ENCODE peak calls at places on chromosomes 4 and X, in four cellular contexts. H is fibroblast of lung, C is GM12878, O is endothelial cell of umbilical vein. Y is an unnamed sample. For H3K79me2, the result is how much of the 10 kb centered on the place peaks cover.

GRCh38 chr4:132437117-132437516 is 712.0 kb upstream of the PCDH10 start:
- DNase-seq in H (no peak), C (no peak), O (no peak), Y (no peak)

GRCh38 chr4:125101706-125102105 is 213.0 kb upstream of the FAT4 start:
- DNase-seq in H (no peak), C (no peak), O (no peak), Y (no peak)

GRCh38 chrX:104112326-104112951 is at the start of gene ZCCHC18:
- DNase-seq in H (peak), C (no peak), O (peak), Y (no peak)

GRCh38 chr4:55321707-55322264 is 24.3 kb upstream of the SRD5A3 start:
- DNase-seq in H (peak), C (peak), O (peak), Y (peak)

GRCh38 chr4:624705-625590 is at the start of gene PDE6B:
- DNase-seq in H (no peak), C (no peak), O (no peak), Y (no peak)

GRCh38 chr4:89069481-89069880 is 12.5 kb upstream of the FAM13A start:
- DNase-seq in H (no peak), C (peak), O (no peak), Y (no peak)

GRCh38 chrX:8103655-8104054 is 67.4 kb downstream of the VCX2 start:
- DNase-seq in H (no peak), C (no peak), O (no peak), Y (no peak)

GRCh38 chrX:41475611-41476241 is 28.6 kb downstream of the NYX start:
- DNase-seq in H (no peak), C (no peak), O (no peak), Y (no peak)

GRCh38 chrX:134525086-134525792 is 65.3 kb downstream of the HPRT1 start:
- DNase-seq in H (no peak), C (no peak), O (peak), Y (no peak)

GRCh38 chrX:40154229-40154852 is 56.6 kb upstream of the BCOR start:
- DNase-seq in H (peak), C (no peak), O (no peak), Y (peak)

GRCh38 chrX:103063918-103064434 is at the start of gene BEX1:
- DNase-seq in H (peak), C (no peak), O (no peak), Y (no peak)

GRCh38 chrX:14496674-14497073 is 32.7 kb upstream of the GLRA2 start:
- DNase-seq in H (no peak), C (no peak), O (no peak), Y (peak)

GRCh38 chr4:155818639-155819038 is 47.4 kb downstream of the ASIC5 start:
- DNase-seq in H (no peak), C (no peak), O (no peak), Y (no peak)

GRCh38 chrX:19792412-19792811 is 95.0 kb downstream of the SH3KBP1 start:
- DNase-seq in H (no peak), C (no peak), O (no peak), Y (no peak)

GRCh38 chr4:42167709-42168108 is 15.3 kb upstream of the BEND4 start:
- DNase-seq in H (no peak), C (peak), O (no peak), Y (no peak)

GRCh38 chr4:1321486-1321885 is 25.5 kb upstream of the UVSSA start:
- DNase-seq in H (no peak), C (no peak), O (no peak), Y (no peak)

GRCh38 chr4:6420972-6421371 is 51.4 kb downstream of the PPP2R2C start:
- DNase-seq in H (no peak), C (no peak), O (no peak), Y (no peak)

GRCh38 chr4:34318773-34319172 is 1925.5 kb downstream of the ARAP2 start:
- DNase-seq in H (no peak), C (no peak), O (no peak), Y (no peak)

GRCh38 chr4:87103691-87104187 is 116.7 kb downstream of the KLHL8 start:
- DNase-seq in H (peak), C (no peak), O (peak), Y (no peak)

GRCh38 chrX:101191217-101191750 is 28.3 kb upstream of the DRP2 start:
- DNase-seq in H (no peak), C (no peak), O (peak), Y (no peak)

GRCh38 chr4:16439771-16440170 is 213.5 kb upstream of the TAPT1 start:
- DNase-seq in H (no peak), C (no peak), O (no peak), Y (no peak)

GRCh38 chr4:186414365-186414764 is 141.0 kb downstream of the MTNR1A start:
- DNase-seq in H (no peak), C (no peak), O (no peak), Y (no peak)

GRCh38 chr4:76147454-76148141 is 599 bp downstream of the NUP54 start:
- DNase-seq in H (peak), C (peak), O (peak), Y (peak)

GRCh38 chrX:1112321-1112720 is 100.1 kb downstream of the CRLF2 start:
- DNase-seq in H (no peak), C (no peak), O (no peak), Y (no peak)

GRCh38 chr4:3372933-3373465 is 68.8 kb upstream of the HGFAC start:
- DNase-seq in H (no peak), C (peak), O (no peak), Y (no peak)

GRCh38 chr4:121885115-121885514 is 14.8 kb upstream of the BBS7 start:
- DNase-seq in H (no peak), C (no peak), O (no peak), Y (no peak)

DNA sequence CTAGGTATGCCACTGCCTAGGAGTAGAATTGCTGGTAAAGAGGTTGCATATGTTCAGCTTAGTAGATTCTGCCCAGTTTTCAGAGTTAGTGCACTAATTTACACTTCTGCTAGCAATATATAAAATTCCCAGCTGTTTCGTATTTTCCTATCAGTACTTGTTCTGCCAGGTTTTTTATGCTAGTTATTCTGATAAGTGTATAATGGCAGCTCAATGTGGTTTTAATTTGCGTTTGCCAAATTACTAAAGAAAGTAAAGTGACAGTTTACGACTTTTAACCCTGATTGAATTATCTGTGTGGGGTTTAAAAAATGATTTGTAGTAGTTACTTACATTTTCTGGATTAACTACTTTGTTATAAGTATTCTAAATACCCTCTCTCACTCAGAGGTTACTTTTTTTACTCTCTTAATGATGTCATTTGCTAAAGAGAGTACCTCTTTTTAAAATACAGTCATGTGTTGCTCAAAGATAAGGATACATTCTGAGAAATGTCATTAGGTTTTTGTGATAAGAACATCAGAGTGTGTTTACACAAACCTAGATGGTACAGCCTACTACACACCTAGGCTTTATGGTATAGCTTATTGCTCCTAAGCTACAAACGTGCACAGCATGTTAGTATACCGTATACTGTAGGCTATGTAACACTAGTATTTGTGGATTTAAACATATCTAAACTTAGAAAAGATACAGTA is 363.2 kb downstream of the IL15 start:
- DNase-seq in H (no peak), C (no peak), O (no peak), Y (no peak)
- H3K79me2 ChIP-seq in H (under half), C (under half), O (under half), Y (under half)

GRCh38 chr4:139279723-139280620 is at the start of gene MGARP:
- DNase-seq in H (peak), C (no peak), O (peak), Y (no peak)

GRCh38 chr4:139275281-139275735 is 4.7 kb downstream of the MGARP start:
- DNase-seq in H (no peak), C (no peak), O (no peak), Y (no peak)

GRCh38 chr4:139278956-139279722 is 886 bp downstream of the MGARP start:
- DNase-seq in H (peak), C (no peak), O (peak), Y (no peak)

GRCh38 chr4:139281212-139281611 is 1.2 kb upstream of the MGARP start:
- DNase-seq in H (no peak), C (no peak), O (peak), Y (no peak)

GRCh38 chr4:139278450-139278849 is 1.6 kb downstream of the MGARP start:
- DNase-seq in H (peak), C (no peak), O (no peak), Y (no peak)
- TF ChIP-seq EZH2 in H (no peak), C (no peak), O (no peak), Y (no peak)

GRCh38 chr4:39354178-39354503 is 12.0 kb downstream of the RFC1 start:
- DNase-seq in H (no peak), C (no peak), O (no peak), Y (no peak)
- H3K79me2 ChIP-seq in H (under half), C (under half), O (half or more), Y (half or more)

GRCh38 chrX:15645266-15645665 is 19.3 kb downstream of the CLTRN start:
- DNase-seq in H (no peak), C (no peak), O (no peak), Y (no peak)

GRCh38 chrX:15646543-15646942 is 18.1 kb downstream of the CLTRN start:
- DNase-seq in H (no peak), C (no peak), O (no peak), Y (no peak)

GRCh38 chrX:15644560-15644872 is 20.1 kb downstream of the CLTRN start:
- DNase-seq in H (no peak), C (no peak), O (no peak), Y (no peak)

GRCh38 chrX:15646031-15646430 is 18.6 kb downstream of the CLTRN start:
- DNase-seq in H (no peak), C (no peak), O (no peak), Y (no peak)

GRCh38 chrX:15643786-15644559 is 20.6 kb downstream of the CLTRN start:
- DNase-seq in H (no peak), C (no peak), O (no peak), Y (no peak)
- TF ChIP-seq EZH2 in H (no peak), C (no peak), O (no peak), Y (no peak)

DNA sequence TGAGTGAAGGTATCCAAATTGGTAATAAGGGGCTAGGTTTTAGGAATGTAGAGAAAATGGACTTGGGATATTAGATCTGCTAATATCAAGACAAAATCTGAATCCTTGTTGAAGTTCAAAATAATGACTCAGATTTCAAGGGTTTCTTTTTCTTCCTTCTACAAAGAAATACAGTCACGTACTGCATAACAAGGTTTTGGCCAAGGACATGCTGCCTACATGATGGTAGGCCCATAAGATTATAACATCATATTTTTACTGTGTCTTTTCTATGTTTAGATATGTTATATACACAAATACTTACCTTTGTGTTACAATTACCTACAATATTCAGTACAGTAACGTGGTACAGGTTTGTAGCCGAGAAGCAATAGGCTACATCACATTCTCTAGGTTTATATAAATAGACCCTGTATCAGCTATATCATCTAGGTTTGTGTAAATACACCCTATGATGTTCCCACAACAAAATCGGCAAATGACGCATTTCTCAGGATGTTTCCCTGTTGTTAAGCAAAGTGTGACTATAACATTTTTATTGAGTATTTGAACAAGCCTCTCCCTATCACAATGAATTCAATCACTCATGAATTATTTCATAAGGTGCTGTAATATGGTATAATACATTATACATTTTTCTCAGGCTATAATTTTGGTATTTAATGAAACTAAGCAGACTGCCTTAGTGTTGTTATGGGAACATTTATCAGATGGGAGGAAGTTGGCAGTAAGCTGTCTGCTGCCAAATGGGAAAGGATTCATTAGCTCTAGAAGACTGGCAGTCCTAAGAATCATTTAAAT is 186.3 kb downstream of the PPP3CA start:
- DNase-seq in H (no peak), C (no peak), O (no peak), Y (no peak)
- H3K79me2 ChIP-seq in H (under half), C (under half), O (under half), Y (under half)

GRCh38 chr4:110630621-110631402 is 7.9 kb upstream of the PITX2 start:
- DNase-seq in H (no peak), C (no peak), O (no peak), Y (no peak)

GRCh38 chr4:110632506-110633357 is 9.9 kb upstream of the PITX2 start:
- DNase-seq in H (no peak), C (no peak), O (no peak), Y (no peak)

GRCh38 chr4:110633358-110634319 is 10.8 kb upstream of the PITX2 start:
- DNase-seq in H (no peak), C (no peak), O (no peak), Y (no peak)

GRCh38 chr4:110629780-110630500 is 7.1 kb upstream of the PITX2 start:
- DNase-seq in H (no peak), C (no peak), O (no peak), Y (no peak)

DNA sequence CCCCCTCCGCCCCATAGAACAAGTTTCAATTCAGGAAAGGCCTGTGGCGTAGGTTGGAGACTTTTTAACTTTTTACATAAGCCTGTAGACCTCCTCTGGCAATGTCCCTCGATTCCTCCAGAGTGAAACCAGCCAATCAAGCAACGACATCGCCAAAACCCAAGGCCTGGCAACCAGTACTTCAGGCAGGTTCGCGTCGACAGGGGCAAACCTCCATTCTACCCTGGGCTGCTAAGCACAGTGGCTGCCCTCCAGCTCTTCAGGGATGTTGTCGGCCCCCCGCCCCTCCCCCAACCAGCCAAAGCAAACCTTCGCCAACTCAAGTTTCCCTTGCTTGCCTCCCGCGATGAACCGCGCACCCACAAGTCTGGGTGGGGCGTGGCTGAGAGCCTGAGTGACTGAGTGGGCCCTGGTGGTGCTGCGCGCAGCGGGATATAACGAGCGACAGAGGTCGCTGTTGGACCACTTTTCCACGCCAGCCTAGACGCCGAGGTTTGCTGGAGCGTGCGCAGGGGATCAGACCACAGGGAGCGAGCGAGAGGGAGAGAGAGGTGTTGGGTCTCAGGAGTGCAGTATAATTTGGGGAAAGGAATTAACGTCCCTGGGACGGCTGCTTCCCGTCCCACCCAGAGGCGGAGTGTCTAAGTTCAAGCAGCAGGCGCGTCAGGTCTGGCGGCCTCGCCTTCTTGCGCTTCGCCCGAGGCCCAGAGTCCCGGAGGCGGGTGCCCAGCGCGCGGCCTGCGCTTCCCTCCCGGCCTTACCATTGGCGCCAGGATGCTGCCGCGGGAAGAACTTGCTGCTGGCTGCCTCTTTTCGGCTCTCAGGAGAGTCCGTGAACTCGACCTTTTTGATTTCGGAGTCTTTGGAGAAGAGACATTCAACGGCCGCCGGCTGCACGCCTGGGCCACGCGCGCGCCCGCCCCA is 9.0 kb upstream of the PITX2 start:
- DNase-seq in H (peak), C (no peak), O (peak), Y (no peak)
- TF ChIP-seq EZH2 in H (no peak), C (no peak), O (no peak), Y (no peak)

GRCh38 chr4:74947798-74948197 is 14.9 kb downstream of the PARM1 start:
- DNase-seq in H (no peak), C (no peak), O (no peak), Y (no peak)
- H3K79me2 ChIP-seq in H (under half), C (under half), O (under half), Y (under half)